ENCODE peak calls at places on chromosomes 5 and 9, in seven cellular contexts. Q, L, W, P, M, G and K are unnamed samples. For H3K36me3, the result is how much of the 10 kb centered on the place peaks cover.

GRCh38 chr5:91977599-91977998 is 594.5 kb upstream of the ARRDC3 start:
- DNase-seq in Q (no peak), L (no peak), W (no peak), P (no peak), M (no peak), G (no peak), K (no peak)

GRCh38 chr5:25028994-25029393 is 384.2 kb upstream of the CDH10 start:
- DNase-seq in Q (no peak), L (peak), W (no peak), P (no peak), M (no peak), G (peak), K (peak)

GRCh38 chr9:37790096-37790495 is 5.2 kb upstream of the EXOSC3 start:
- DNase-seq in Q (no peak), L (no peak), W (no peak), P (no peak), M (no peak), G (no peak), K (no peak)

GRCh38 chr5:63398346-63398745 is 563.9 kb downstream of the HTR1A start:
- DNase-seq in Q (no peak), L (no peak), W (no peak), P (no peak), M (no peak), G (no peak), K (no peak)

GRCh38 chr5:38809388-38810359 is 36.1 kb upstream of the OSMR start:
- DNase-seq in Q (peak), L (peak), W (peak), P (no peak), M (peak), G (peak), K (peak)

GRCh38 chr9:23663536-23663935 is 162.5 kb downstream of the ELAVL2 start:
- DNase-seq in Q (no peak), L (peak), W (no peak), P (no peak), M (peak), G (no peak), K (no peak)

GRCh38 chr9:14303526-14303925 is 10.4 kb downstream of the NFIB start:
- DNase-seq in Q (no peak), L (no peak), W (no peak), P (no peak), M (no peak), G (no peak), K (peak)

GRCh38 chr5:171155621-171156020 is 153.4 kb upstream of the TLX3 start:
- DNase-seq in Q (no peak), L (no peak), W (no peak), P (no peak), M (no peak), G (no peak), K (no peak)

GRCh38 chr5:55191165-55191564 is 18.2 kb upstream of the CDC20B start:
- DNase-seq in Q (no peak), L (no peak), W (no peak), P (no peak), M (no peak), G (no peak), K (no peak)

GRCh38 chr5:107630184-107630583 is 40.6 kb downstream of the EFNA5 start:
- DNase-seq in Q (no peak), L (no peak), W (no peak), P (no peak), M (no peak), G (no peak), K (no peak)
- TF ChIP-seq POLR2AphosphoS5 in Q (no peak), L (peak), W (no peak), P (no peak), M (no peak), G (no peak), K (no peak)

GRCh38 chr9:112084907-112085306 is 90.2 kb downstream of the SUSD1 start:
- DNase-seq in Q (no peak), L (no peak), W (no peak), P (no peak), M (no peak), G (no peak), K (no peak)

GRCh38 chr9:112086627-112087026 is 88.5 kb downstream of the SUSD1 start:
- DNase-seq in Q (no peak), L (no peak), W (no peak), P (no peak), M (peak), G (no peak), K (no peak)

GRCh38 chr9:112084334-112084733 is 90.8 kb downstream of the SUSD1 start:
- DNase-seq in Q (no peak), L (no peak), W (no peak), P (no peak), M (no peak), G (no peak), K (no peak)

GRCh38 chr9:112091805-112092204 is 83.3 kb downstream of the SUSD1 start:
- DNase-seq in Q (no peak), L (no peak), W (no peak), P (peak), M (no peak), G (no peak), K (no peak)

GRCh38 chr9:112087506-112087905 is 87.6 kb downstream of the SUSD1 start:
- DNase-seq in Q (no peak), L (no peak), W (no peak), P (no peak), M (no peak), G (no peak), K (no peak)
- H3K27ac ChIP-seq in Q (no peak), L (no peak), W (no peak), P (no peak), M (no peak), G (no peak), K (no peak)

GRCh38 chr5:149425729-149426128 is 46.6 kb upstream of the IL17B start:
- DNase-seq in Q (no peak), L (no peak), W (no peak), P (no peak), M (no peak), G (no peak), K (no peak)
- H3K36me3 ChIP-seq in Q (under half), L (under half), W (under half), P (under half), M (under half), G (under half), K (half or more)

GRCh38 chr9:35114921-35115341 is 731 bp downstream of the ATOSB start:
- DNase-seq in Q (peak), L (no peak), W (no peak), P (no peak), M (peak), G (peak), K (peak)
- TF ChIP-seq POLR2AphosphoS5 in Q (no peak), L (no peak), W (peak), P (no peak), M (no peak), G (peak), K (no peak)

GRCh38 chr9:129280236-129281231 is 102.5 kb upstream of the IER5L start:
- DNase-seq in Q (no peak), L (no peak), W (no peak), P (no peak), M (peak), G (peak), K (peak)
- H3K27ac ChIP-seq in Q (no peak), L (no peak), W (no peak), P (no peak), M (no peak), G (no peak), K (no peak)

GRCh38 chr5:9513825-9514224 is 32.0 kb downstream of the SEMA5A start:
- DNase-seq in Q (no peak), L (no peak), W (no peak), P (no peak), M (no peak), G (no peak), K (no peak)
- H3K36me3 ChIP-seq in Q (under half), L (under half), W (under half), P (under half), M (under half), G (under half), K (under half)

GRCh38 chr9:112041536-112042243 is 133.4 kb downstream of the SUSD1 start:
- DNase-seq in Q (no peak), L (no peak), W (peak), P (peak), M (no peak), G (no peak), K (peak)
- TF ChIP-seq POLR2AphosphoS5 in Q (peak), L (no peak), W (peak), P (peak), M (peak), G (peak), K (peak)